ENCODE peak calls at places on chromosomes 13 and 19, in seven cellular contexts. O is GM20000, P is A172, X is fibroblast of the aortic adventitia, Q is cardiac fibroblast, L is hypothalamus, B is T-cell. J is an unnamed sample.

GRCh38 chr13:110138700-110139036 is 168.3 kb downstream of the COL4A1 start:
- DNase-seq in P (no peak), Q (no peak), L (no peak), X (no peak), B (no peak), O (no peak), J (no peak)

GRCh38 chr13:107927557-107927956 is 287.8 kb downstream of the LIG4 start:
- DNase-seq in X (no peak), O (no peak), P (no peak), B (no peak), Q (no peak), L (no peak), J (no peak)

GRCh38 chr19:8681345-8682021 is 17.1 kb downstream of the ACTL9 start:
- DNase-seq in P (peak), X (no peak), L (no peak), B (no peak), Q (no peak), O (no peak), J (no peak)

GRCh38 chr13:76350399-76350798 is 535.8 kb downstream of the KCTD12 start:
- DNase-seq in O (no peak), L (no peak), B (no peak), Q (peak), X (peak), P (no peak), J (no peak)

GRCh38 chr19:3849092-3849491 is 19.7 kb downstream of the ZFR2 start:
- DNase-seq in Q (no peak), B (no peak), P (peak), X (no peak), L (no peak), O (no peak), J (no peak)

GRCh38 chr13:27806744-27807387 is 14.6 kb downstream of the GSX1 start:
- DNase-seq in Q (no peak), L (no peak), X (no peak), P (no peak), O (no peak), B (no peak), J (no peak)

GRCh38 chr19:2190848-2191455 is 27.2 kb downstream of the DOT1L start:
- DNase-seq in O (no peak), P (no peak), L (no peak), Q (no peak), B (no peak), X (no peak), J (no peak)

GRCh38 chr13:38417727-38418126 is 68.1 kb downstream of the UFM1 start:
- DNase-seq in L (no peak), X (no peak), O (peak), P (peak), B (no peak), Q (no peak), J (peak)

GRCh38 chr19:33683881-33684549 is 62.3 kb downstream of the CHST8 start:
- DNase-seq in X (peak), B (no peak), O (no peak), L (no peak), P (peak), Q (peak), J (peak)

GRCh38 chr13:52969373-52969772 is 59.2 kb upstream of the OLFM4 start:
- DNase-seq in P (no peak), L (no peak), Q (no peak), O (no peak), X (no peak), B (no peak), J (no peak)

GRCh38 chr13:108220042-108220441 is 1.9 kb downstream of the ABHD13 start:
- DNase-seq in P (no peak), L (no peak), X (no peak), B (no peak), Q (no peak), O (no peak), J (no peak)

GRCh38 chr13:111909971-111910671 is 156.8 kb upstream of the SOX1 start:
- DNase-seq in P (no peak), O (no peak), X (no peak), L (no peak), B (no peak), Q (no peak), J (no peak)

GRCh38 chr13:105231579-105231978 is 1303.9 kb downstream of the EFNB2 start:
- DNase-seq in L (no peak), Q (no peak), P (no peak), B (no peak), O (no peak), X (no peak), J (no peak)

GRCh38 chr13:98565726-98566577 is 11.0 kb downstream of the STK24 start:
- DNase-seq in X (peak), P (no peak), L (peak), Q (peak), O (no peak), B (no peak), J (no peak)

GRCh38 chr13:30038884-30039283 is 188.5 kb upstream of the UBL3 start:
- DNase-seq in B (no peak), X (peak), Q (peak), L (no peak), O (no peak), P (no peak), J (peak)

GRCh38 chr19:17538684-17539287 is 16.7 kb upstream of the COLGALT1 start:
- DNase-seq in L (no peak), Q (no peak), O (no peak), B (no peak), X (no peak), P (no peak), J (no peak)

GRCh38 chr13:31063734-31064133 is 98.0 kb downstream of the HSPH1 start:
- DNase-seq in Q (no peak), B (no peak), O (no peak), P (no peak), X (no peak), L (no peak), J (no peak)

GRCh38 chr19:48344892-48345291 is 18.8 kb downstream of the TMEM143 start:
- DNase-seq in B (no peak), X (no peak), L (no peak), P (no peak), O (no peak), Q (no peak), J (no peak)

GRCh38 chr13:75368167-75368566 is 113.8 kb downstream of the TBC1D4 start:
- DNase-seq in L (no peak), Q (peak), O (no peak), B (no peak), X (peak), P (peak), J (peak)

GRCh38 chr13:92530364-92530763 is 696.2 kb upstream of the GPC6 start:
- DNase-seq in P (no peak), L (no peak), O (no peak), B (no peak), Q (peak), X (no peak), J (no peak)

GRCh38 chr13:106568225-106569003 is 477 bp upstream of the ARGLU1 start:
- DNase-seq in L (no peak), O (no peak), X (peak), Q (peak), P (no peak), B (no peak), J (no peak)

GRCh38 chr19:23310729-23311211 is 60.6 kb upstream of the ZNF724 start:
- DNase-seq in Q (no peak), O (no peak), B (no peak), L (no peak), P (no peak), X (no peak), J (no peak)

GRCh38 chr13:30748717-30749116 is 13.4 kb downstream of the ALOX5AP start:
- DNase-seq in Q (no peak), X (no peak), L (no peak), B (no peak), O (no peak), P (no peak), J (no peak)

GRCh38 chr13:53200075-53200474 is 171.5 kb downstream of the OLFM4 start:
- DNase-seq in O (no peak), Q (no peak), L (no peak), P (no peak), X (no peak), B (no peak), J (no peak)

GRCh38 chr19:10452726-10453620 is 32.6 kb downstream of the PDE4A start:
- DNase-seq in Q (no peak), X (no peak), O (no peak), P (no peak), B (no peak), L (peak), J (no peak)

GRCh38 chr13:50715402-50716146 is 127.9 kb downstream of the DLEU7 start:
- DNase-seq in L (peak), P (no peak), X (no peak), Q (no peak), O (no peak), B (no peak), J (no peak)

GRCh38 chr19:11480927-11481776 is at the start of gene ELAVL3:
- DNase-seq in X (no peak), L (peak), B (no peak), O (peak), Q (no peak), P (no peak), J (no peak)

GRCh38 chr19:17491287-17491686 is 20.2 kb upstream of the PGLS start:
- DNase-seq in O (no peak), P (no peak), L (no peak), Q (no peak), X (no peak), B (no peak), J (peak)

GRCh38 chr19:50909240-50910070 is 1.7 kb downstream of the KLK4 start:
- DNase-seq in L (no peak), Q (peak), X (no peak), O (peak), B (no peak), P (no peak), J (no peak)

GRCh38 chr19:46773018-46773399 is 15.4 kb downstream of the SLC1A5 start:
- DNase-seq in Q (no peak), P (no peak), L (no peak), X (no peak), O (no peak), B (no peak), J (no peak)

GRCh38 chr19:31706131-31706530 is 356.9 kb upstream of the TSHZ3 start:
- DNase-seq in B (no peak), X (no peak), O (no peak), P (no peak), Q (no peak), L (no peak), J (no peak)

GRCh38 chr13:102817241-102817640 is 18.3 kb downstream of the BIVM start:
- DNase-seq in B (no peak), Q (no peak), L (no peak), O (no peak), X (no peak), P (no peak), J (no peak)

GRCh38 chr19:20470345-20471119 is 95.0 kb downstream of the ZNF737 start:
- DNase-seq in B (no peak), X (no peak), L (no peak), P (no peak), O (no peak), Q (peak), J (no peak)

GRCh38 chr19:36072081-36072480 is 17.4 kb downstream of the WDR62 start:
- DNase-seq in Q (no peak), X (no peak), O (no peak), B (no peak), L (no peak), P (no peak), J (no peak)

J was measured in AG10803.